ENCODE peak calls at places on chromosomes 2 and 18, in nine cellular contexts. One of them, this sample, is unnamed.

GRCh38 chr18:79788096-79789085 is 9.3 kb upstream of the KCNG2 start:
- DNase-seq in H1: no peak
- DNase-seq in mammary epithelial cell: no peak
- DNase-seq in PC-9: no peak
- DNase-seq in OCI-LY7: no peak
- DNase-seq in Karpas-422: no peak
- DNase-seq in IMR-90: no peak
- DNase-seq in neural progenitor cell: peak
- DNase-seq in astrocyte: no peak
- DNase-seq in this sample: no peak

GRCh38 chr2:11839916-11840315 is 93.5 kb downstream of the LPIN1 start:
- DNase-seq in Karpas-422: no peak
- DNase-seq in neural progenitor cell: no peak
- DNase-seq in OCI-LY7: no peak
- DNase-seq in PC-9: no peak
- DNase-seq in IMR-90: peak
- DNase-seq in astrocyte: peak
- DNase-seq in mammary epithelial cell: no peak
- DNase-seq in H1: no peak
- DNase-seq in this sample: no peak

GRCh38 chr2:17171446-17172049 is 346.7 kb downstream of the RAD51AP2 start:
- DNase-seq in mammary epithelial cell: peak
- DNase-seq in IMR-90: peak
- DNase-seq in Karpas-422: peak
- DNase-seq in OCI-LY7: peak
- DNase-seq in astrocyte: peak
- DNase-seq in neural progenitor cell: peak
- DNase-seq in PC-9: peak
- DNase-seq in H1: peak
- DNase-seq in this sample: peak

GRCh38 chr18:74303936-74304335 is 11.7 kb upstream of the C18orf63 start:
- DNase-seq in Karpas-422: no peak
- DNase-seq in H1: no peak
- DNase-seq in astrocyte: peak
- DNase-seq in mammary epithelial cell: peak
- DNase-seq in IMR-90: peak
- DNase-seq in neural progenitor cell: no peak
- DNase-seq in OCI-LY7: no peak
- DNase-seq in PC-9: no peak
- DNase-seq in this sample: peak

GRCh38 chr2:19901458-19902271 is at the start of gene TTC32:
- DNase-seq in IMR-90: peak
- DNase-seq in H1: peak
- DNase-seq in Karpas-422: peak
- DNase-seq in neural progenitor cell: peak
- DNase-seq in astrocyte: peak
- DNase-seq in mammary epithelial cell: peak
- DNase-seq in OCI-LY7: peak
- DNase-seq in PC-9: peak
- DNase-seq in this sample: peak

GRCh38 chr2:222548997-222549396 is 106.9 kb downstream of the FARSB start:
- DNase-seq in astrocyte: peak
- DNase-seq in Karpas-422: no peak
- DNase-seq in mammary epithelial cell: no peak
- DNase-seq in PC-9: no peak
- DNase-seq in neural progenitor cell: peak
- DNase-seq in IMR-90: no peak
- DNase-seq in H1: peak
- DNase-seq in OCI-LY7: no peak
- DNase-seq in this sample: peak

GRCh38 chr2:28276076-28276618 is 116.5 kb upstream of the FOSL2 start:
- DNase-seq in neural progenitor cell: no peak
- DNase-seq in astrocyte: peak
- DNase-seq in PC-9: peak
- DNase-seq in IMR-90: peak
- DNase-seq in Karpas-422: no peak
- DNase-seq in H1: no peak
- DNase-seq in OCI-LY7: no peak
- DNase-seq in mammary epithelial cell: peak
- DNase-seq in this sample: peak

GRCh38 chr2:131404794-131405193 is 40.8 kb upstream of the RAB6D start:
- DNase-seq in OCI-LY7: no peak
- DNase-seq in Karpas-422: no peak
- DNase-seq in neural progenitor cell: no peak
- DNase-seq in mammary epithelial cell: no peak
- DNase-seq in IMR-90: no peak
- DNase-seq in astrocyte: no peak
- DNase-seq in H1: no peak
- DNase-seq in PC-9: no peak
- DNase-seq in this sample: no peak

GRCh38 chr2:170235860-170236638 is 58.1 kb downstream of the MYO3B start:
- DNase-seq in neural progenitor cell: peak
- DNase-seq in astrocyte: peak
- DNase-seq in PC-9: peak
- DNase-seq in mammary epithelial cell: peak
- DNase-seq in IMR-90: peak
- DNase-seq in Karpas-422: peak
- DNase-seq in OCI-LY7: peak
- DNase-seq in H1: no peak
- DNase-seq in this sample: peak

GRCh38 chr2:28231110-28231621 is 161.5 kb upstream of the FOSL2 start:
- DNase-seq in mammary epithelial cell: peak
- DNase-seq in PC-9: no peak
- DNase-seq in OCI-LY7: no peak
- DNase-seq in IMR-90: peak
- DNase-seq in H1: no peak
- DNase-seq in astrocyte: peak
- DNase-seq in Karpas-422: no peak
- DNase-seq in neural progenitor cell: no peak
- DNase-seq in this sample: peak

GRCh38 chr2:170454471-170455372 is 260.4 kb upstream of the SP5 start:
- DNase-seq in PC-9: no peak
- DNase-seq in Karpas-422: no peak
- DNase-seq in H1: no peak
- DNase-seq in neural progenitor cell: no peak
- DNase-seq in OCI-LY7: no peak
- DNase-seq in astrocyte: no peak
- DNase-seq in mammary epithelial cell: peak
- DNase-seq in IMR-90: no peak
- DNase-seq in this sample: no peak

GRCh38 chr2:125837108-125837507 is 818.9 kb upstream of the GYPC start:
- DNase-seq in PC-9: no peak
- DNase-seq in IMR-90: no peak
- DNase-seq in neural progenitor cell: peak
- DNase-seq in astrocyte: no peak
- DNase-seq in Karpas-422: no peak
- DNase-seq in OCI-LY7: no peak
- DNase-seq in mammary epithelial cell: no peak
- DNase-seq in H1: no peak
- DNase-seq in this sample: no peak

GRCh38 chr2:173288561-173288960 is 66.1 kb upstream of the CDCA7 start:
- DNase-seq in astrocyte: peak
- DNase-seq in PC-9: no peak
- DNase-seq in neural progenitor cell: no peak
- DNase-seq in H1: no peak
- DNase-seq in OCI-LY7: no peak
- DNase-seq in mammary epithelial cell: peak
- DNase-seq in IMR-90: peak
- DNase-seq in Karpas-422: no peak
- DNase-seq in this sample: peak

GRCh38 chr18:35707674-35708073 is 126.1 kb downstream of the GALNT1 start:
- DNase-seq in astrocyte: no peak
- DNase-seq in Karpas-422: no peak
- DNase-seq in H1: no peak
- DNase-seq in PC-9: no peak
- DNase-seq in OCI-LY7: no peak
- DNase-seq in mammary epithelial cell: no peak
- DNase-seq in neural progenitor cell: peak
- DNase-seq in IMR-90: no peak
- DNase-seq in this sample: peak

GRCh38 chr2:97748397-97748796 is 35.0 kb downstream of the ZAP70 start:
- DNase-seq in OCI-LY7: peak
- DNase-seq in Karpas-422: peak
- DNase-seq in neural progenitor cell: peak
- DNase-seq in mammary epithelial cell: no peak
- DNase-seq in PC-9: no peak
- DNase-seq in astrocyte: no peak
- DNase-seq in H1: peak
- DNase-seq in IMR-90: no peak
- DNase-seq in this sample: no peak

GRCh38 chr2:55923091-55923977 is at the start of gene EFEMP1:
- DNase-seq in neural progenitor cell: peak
- DNase-seq in Karpas-422: no peak
- DNase-seq in IMR-90: peak
- DNase-seq in PC-9: peak
- DNase-seq in mammary epithelial cell: peak
- DNase-seq in H1: no peak
- DNase-seq in OCI-LY7: no peak
- DNase-seq in astrocyte: peak
- DNase-seq in this sample: peak

GRCh38 chr2:68726100-68726499 is 8.5 kb upstream of the ARHGAP25 start:
- DNase-seq in astrocyte: no peak
- DNase-seq in neural progenitor cell: no peak
- DNase-seq in PC-9: no peak
- DNase-seq in mammary epithelial cell: no peak
- DNase-seq in OCI-LY7: no peak
- DNase-seq in IMR-90: no peak
- DNase-seq in Karpas-422: peak
- DNase-seq in H1: no peak
- DNase-seq in this sample: no peak

GRCh38 chr2:168207861-168208260 is 39.5 kb downstream of the STK39 start:
- DNase-seq in H1: no peak
- DNase-seq in neural progenitor cell: no peak
- DNase-seq in Karpas-422: no peak
- DNase-seq in OCI-LY7: no peak
- DNase-seq in PC-9: no peak
- DNase-seq in mammary epithelial cell: no peak
- DNase-seq in IMR-90: peak
- DNase-seq in astrocyte: no peak
- DNase-seq in this sample: no peak

GRCh38 chr2:158777077-158777476 is 18.0 kb upstream of the DAPL1 start:
- DNase-seq in H1: no peak
- DNase-seq in IMR-90: no peak
- DNase-seq in OCI-LY7: no peak
- DNase-seq in mammary epithelial cell: no peak
- DNase-seq in PC-9: no peak
- DNase-seq in astrocyte: no peak
- DNase-seq in neural progenitor cell: no peak
- DNase-seq in Karpas-422: no peak
- DNase-seq in this sample: no peak
- H2AFZ ChIP-seq in H1: no peak
- H2AFZ ChIP-seq in IMR-90: no peak
- H2AFZ ChIP-seq in OCI-LY7: no peak
- H2AFZ ChIP-seq in mammary epithelial cell: no peak
- H2AFZ ChIP-seq in PC-9: no peak
- H2AFZ ChIP-seq in astrocyte: no peak
- H2AFZ ChIP-seq in neural progenitor cell: no peak
- H2AFZ ChIP-seq in Karpas-422: no peak
- H2AFZ ChIP-seq in this sample: no peak

DNA sequence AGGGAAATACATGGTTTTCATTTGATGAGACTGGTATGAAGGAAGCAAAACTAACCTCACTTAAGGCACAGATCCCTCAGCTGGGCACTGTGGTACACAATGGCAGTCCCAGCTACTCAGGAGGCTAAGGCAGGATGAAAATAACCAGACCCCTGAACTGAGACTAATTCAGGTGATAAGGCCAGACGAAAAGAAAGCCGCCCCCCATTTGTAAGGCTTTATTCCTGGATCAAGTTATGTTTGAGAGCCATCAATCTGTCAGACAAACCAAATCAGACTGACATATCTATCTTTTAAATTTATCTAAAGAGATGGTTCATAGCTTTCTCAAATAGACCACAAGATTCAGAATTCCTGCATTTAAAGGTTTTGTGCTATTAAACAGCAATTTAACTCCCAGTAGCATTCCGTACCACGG is 4.1 kb downstream of the SRSF7 start:
- DNase-seq in astrocyte: no peak
- DNase-seq in PC-9: no peak
- DNase-seq in IMR-90: no peak
- DNase-seq in OCI-LY7: no peak
- DNase-seq in H1: no peak
- DNase-seq in Karpas-422: no peak
- DNase-seq in mammary epithelial cell: no peak
- DNase-seq in neural progenitor cell: no peak
- DNase-seq in this sample: no peak
- H2AFZ ChIP-seq in astrocyte: no peak
- H2AFZ ChIP-seq in PC-9: no peak
- H2AFZ ChIP-seq in IMR-90: no peak
- H2AFZ ChIP-seq in OCI-LY7: no peak
- H2AFZ ChIP-seq in H1: no peak
- H2AFZ ChIP-seq in Karpas-422: no peak
- H2AFZ ChIP-seq in mammary epithelial cell: no peak
- H2AFZ ChIP-seq in neural progenitor cell: no peak
- H2AFZ ChIP-seq in this sample: no peak

GRCh38 chr18:76564636-76565237 is 69.7 kb upstream of the ZNF516 start:
- DNase-seq in PC-9: no peak
- DNase-seq in mammary epithelial cell: peak
- DNase-seq in Karpas-422: no peak
- DNase-seq in astrocyte: no peak
- DNase-seq in IMR-90: no peak
- DNase-seq in neural progenitor cell: no peak
- DNase-seq in OCI-LY7: no peak
- DNase-seq in H1: no peak
- DNase-seq in this sample: no peak
- H2AFZ ChIP-seq in PC-9: peak
- H2AFZ ChIP-seq in mammary epithelial cell: peak
- H2AFZ ChIP-seq in Karpas-422: no peak
- H2AFZ ChIP-seq in astrocyte: peak
- H2AFZ ChIP-seq in IMR-90: peak
- H2AFZ ChIP-seq in neural progenitor cell: no peak
- H2AFZ ChIP-seq in OCI-LY7: no peak
- H2AFZ ChIP-seq in H1: no peak
- H2AFZ ChIP-seq in this sample: no peak

GRCh38 chr18:48834421-48835011 is 116.2 kb downstream of the SMAD7 start:
- DNase-seq in H1: peak
- DNase-seq in PC-9: peak
- DNase-seq in mammary epithelial cell: peak
- DNase-seq in OCI-LY7: peak
- DNase-seq in astrocyte: peak
- DNase-seq in Karpas-422: peak
- DNase-seq in IMR-90: peak
- DNase-seq in neural progenitor cell: no peak
- DNase-seq in this sample: peak
- H2AFZ ChIP-seq in H1: no peak
- H2AFZ ChIP-seq in PC-9: no peak
- H2AFZ ChIP-seq in mammary epithelial cell: no peak
- H2AFZ ChIP-seq in OCI-LY7: peak
- H2AFZ ChIP-seq in astrocyte: no peak
- H2AFZ ChIP-seq in Karpas-422: no peak
- H2AFZ ChIP-seq in IMR-90: peak
- H2AFZ ChIP-seq in neural progenitor cell: no peak
- H2AFZ ChIP-seq in this sample: no peak

This sample was measured in fibroblast of lung.